ENCODE peak calls at places on chromosomes 3 and 15, in eight cellular contexts. One of them, this sample, is unnamed.

GRCh38 chr15:58212909-58213526 is 74.8 kb downstream of the AQP9 start:
- DNase-seq in NB4: peak; percentile 52
- DNase-seq in activated T-helper 1 cell treated with Interleukin-2 at 50 U/mL for 16 hours: no peak
- DNase-seq in HuH-7.5: no peak
- DNase-seq in mucosa of gallbladder: no peak
- DNase-seq in MG63: no peak
- DNase-seq in caudate nucleus: no peak
- DNase-seq in AG08396: peak; percentile 32
- DNase-seq in this sample: no peak

GRCh38 chr3:72797773-72798543 is 50.3 kb downstream of the SHQ1 start:
- DNase-seq in AG08396: peak; percentile 12
- DNase-seq in HuH-7.5: no peak
- DNase-seq in mucosa of gallbladder: no peak
- DNase-seq in activated T-helper 1 cell treated with Interleukin-2 at 50 U/mL for 16 hours: no peak
- DNase-seq in NB4: no peak
- DNase-seq in MG63: no peak
- DNase-seq in caudate nucleus: no peak
- DNase-seq in this sample: no peak

GRCh38 chr3:127158614-127159221 is 34.2 kb upstream of the PRR23E start:
- DNase-seq in mucosa of gallbladder: no peak
- DNase-seq in caudate nucleus: no peak
- DNase-seq in MG63: peak; percentile 43
- DNase-seq in HuH-7.5: peak; percentile 47
- DNase-seq in activated T-helper 1 cell treated with Interleukin-2 at 50 U/mL for 16 hours: no peak
- DNase-seq in NB4: peak; percentile 27
- DNase-seq in AG08396: peak; percentile 61
- DNase-seq in this sample: no peak

GRCh38 chr3:150875548-150875947 is 29.7 kb downstream of the MINDY4B start:
- DNase-seq in MG63: no peak
- DNase-seq in mucosa of gallbladder: no peak
- DNase-seq in HuH-7.5: no peak
- DNase-seq in NB4: no peak
- DNase-seq in activated T-helper 1 cell treated with Interleukin-2 at 50 U/mL for 16 hours: no peak
- DNase-seq in AG08396: no peak
- DNase-seq in caudate nucleus: no peak
- DNase-seq in this sample: no peak

GRCh38 chr3:119643094-119643493 is 17.3 kb downstream of the POPDC2 start:
- DNase-seq in caudate nucleus: no peak
- DNase-seq in AG08396: peak; percentile 40
- DNase-seq in activated T-helper 1 cell treated with Interleukin-2 at 50 U/mL for 16 hours: no peak
- DNase-seq in MG63: no peak
- DNase-seq in NB4: no peak
- DNase-seq in mucosa of gallbladder: no peak
- DNase-seq in HuH-7.5: no peak
- DNase-seq in this sample: no peak

GRCh38 chr3:102206506-102207145 is 228.2 kb upstream of the ZPLD1 start:
- DNase-seq in MG63: peak; percentile 77
- DNase-seq in caudate nucleus: no peak
- DNase-seq in activated T-helper 1 cell treated with Interleukin-2 at 50 U/mL for 16 hours: no peak
- DNase-seq in HuH-7.5: no peak
- DNase-seq in AG08396: peak; percentile 19
- DNase-seq in NB4: no peak
- DNase-seq in mucosa of gallbladder: peak; percentile 67
- DNase-seq in this sample: no peak

GRCh38 chr3:171688593-171688992 is 121.7 kb downstream of the PLD1 start:
- DNase-seq in mucosa of gallbladder: no peak
- DNase-seq in NB4: no peak
- DNase-seq in AG08396: no peak
- DNase-seq in HuH-7.5: no peak
- DNase-seq in activated T-helper 1 cell treated with Interleukin-2 at 50 U/mL for 16 hours: no peak
- DNase-seq in MG63: no peak
- DNase-seq in caudate nucleus: no peak
- DNase-seq in this sample: no peak

GRCh38 chr3:10780922-10781321 is 35.1 kb upstream of the SLC6A11 start:
- DNase-seq in activated T-helper 1 cell treated with Interleukin-2 at 50 U/mL for 16 hours: no peak
- DNase-seq in caudate nucleus: no peak
- DNase-seq in MG63: no peak
- DNase-seq in mucosa of gallbladder: no peak
- DNase-seq in HuH-7.5: no peak
- DNase-seq in NB4: no peak
- DNase-seq in AG08396: no peak
- DNase-seq in this sample: no peak

GRCh38 chr3:116112686-116113085 is 332.6 kb downstream of the LSAMP start:
- DNase-seq in NB4: no peak
- DNase-seq in activated T-helper 1 cell treated with Interleukin-2 at 50 U/mL for 16 hours: no peak
- DNase-seq in AG08396: no peak
- DNase-seq in HuH-7.5: no peak
- DNase-seq in MG63: no peak
- DNase-seq in mucosa of gallbladder: no peak
- DNase-seq in caudate nucleus: no peak
- DNase-seq in this sample: no peak

GRCh38 chr15:101250331-101250730 is 1.5 kb downstream of the CHSY1 start:
- DNase-seq in caudate nucleus: no peak
- DNase-seq in MG63: no peak
- DNase-seq in activated T-helper 1 cell treated with Interleukin-2 at 50 U/mL for 16 hours: no peak
- DNase-seq in HuH-7.5: no peak
- DNase-seq in mucosa of gallbladder: no peak
- DNase-seq in AG08396: peak; percentile 70
- DNase-seq in NB4: peak; percentile 51
- DNase-seq in this sample: no peak

GRCh38 chr3:249587-250262 is 53.2 kb downstream of the CHL1 start:
- DNase-seq in activated T-helper 1 cell treated with Interleukin-2 at 50 U/mL for 16 hours: no peak
- DNase-seq in MG63: no peak
- DNase-seq in mucosa of gallbladder: no peak
- DNase-seq in AG08396: no peak
- DNase-seq in HuH-7.5: no peak
- DNase-seq in NB4: no peak
- DNase-seq in caudate nucleus: no peak
- DNase-seq in this sample: no peak

GRCh38 chr3:38039101-38039898 is at the start of gene DLEC1:
- DNase-seq in HuH-7.5: no peak
- DNase-seq in AG08396: no peak
- DNase-seq in MG63: no peak
- DNase-seq in caudate nucleus: no peak
- DNase-seq in activated T-helper 1 cell treated with Interleukin-2 at 50 U/mL for 16 hours: peak; percentile 75
- DNase-seq in NB4: peak; percentile 73
- DNase-seq in mucosa of gallbladder: peak; percentile 79
- DNase-seq in this sample: peak; percentile 59

GRCh38 chr15:27707216-27707710 is 391.9 kb downstream of the OCA2 start:
- DNase-seq in NB4: no peak
- DNase-seq in activated T-helper 1 cell treated with Interleukin-2 at 50 U/mL for 16 hours: no peak
- DNase-seq in HuH-7.5: no peak
- DNase-seq in AG08396: no peak
- DNase-seq in mucosa of gallbladder: no peak
- DNase-seq in MG63: no peak
- DNase-seq in caudate nucleus: no peak
- DNase-seq in this sample: no peak

GRCh38 chr3:42502429-42503250 is at the start of gene VIPR1:
- DNase-seq in AG08396: peak; percentile 49
- DNase-seq in NB4: peak; percentile 61
- DNase-seq in MG63: peak; percentile 39
- DNase-seq in mucosa of gallbladder: peak; percentile 91
- DNase-seq in HuH-7.5: peak; percentile 84
- DNase-seq in activated T-helper 1 cell treated with Interleukin-2 at 50 U/mL for 16 hours: peak; percentile 92
- DNase-seq in caudate nucleus: no peak
- DNase-seq in this sample: peak; percentile 79

GRCh38 chr15:42129364-42129763 is 27.1 kb downstream of the PLA2G4F start:
- DNase-seq in caudate nucleus: no peak
- DNase-seq in MG63: no peak
- DNase-seq in mucosa of gallbladder: no peak
- DNase-seq in activated T-helper 1 cell treated with Interleukin-2 at 50 U/mL for 16 hours: no peak
- DNase-seq in HuH-7.5: no peak
- DNase-seq in AG08396: no peak
- DNase-seq in NB4: no peak
- DNase-seq in this sample: no peak

GRCh38 chr15:69164807-69165636 is 4.6 kb downstream of the GLCE start:
- DNase-seq in caudate nucleus: no peak
- DNase-seq in HuH-7.5: no peak
- DNase-seq in NB4: no peak
- DNase-seq in MG63: no peak
- DNase-seq in activated T-helper 1 cell treated with Interleukin-2 at 50 U/mL for 16 hours: no peak
- DNase-seq in AG08396: no peak
- DNase-seq in mucosa of gallbladder: no peak
- DNase-seq in this sample: no peak

GRCh38 chr3:81622395-81622794 is 139.1 kb downstream of the GBE1 start:
- DNase-seq in NB4: no peak
- DNase-seq in HuH-7.5: no peak
- DNase-seq in AG08396: peak; percentile 8
- DNase-seq in MG63: no peak
- DNase-seq in caudate nucleus: no peak
- DNase-seq in mucosa of gallbladder: no peak
- DNase-seq in activated T-helper 1 cell treated with Interleukin-2 at 50 U/mL for 16 hours: no peak
- DNase-seq in this sample: no peak

GRCh38 chr15:73885954-73886700 is 12.8 kb downstream of the TBC1D21 start:
- DNase-seq in mucosa of gallbladder: no peak
- DNase-seq in AG08396: no peak
- DNase-seq in HuH-7.5: no peak
- DNase-seq in NB4: no peak
- DNase-seq in MG63: no peak
- DNase-seq in caudate nucleus: no peak
- DNase-seq in activated T-helper 1 cell treated with Interleukin-2 at 50 U/mL for 16 hours: no peak
- DNase-seq in this sample: no peak

GRCh38 chr3:126539558-126540250 is 15.7 kb downstream of the CHST13 start:
- DNase-seq in activated T-helper 1 cell treated with Interleukin-2 at 50 U/mL for 16 hours: no peak
- DNase-seq in NB4: no peak
- DNase-seq in HuH-7.5: no peak
- DNase-seq in AG08396: no peak
- DNase-seq in MG63: no peak
- DNase-seq in mucosa of gallbladder: no peak
- DNase-seq in caudate nucleus: no peak
- DNase-seq in this sample: no peak

GRCh38 chr15:45306105-45306504 is 54.1 kb downstream of the SLC28A2 start:
- DNase-seq in activated T-helper 1 cell treated with Interleukin-2 at 50 U/mL for 16 hours: no peak
- DNase-seq in HuH-7.5: no peak
- DNase-seq in mucosa of gallbladder: no peak
- DNase-seq in AG08396: no peak
- DNase-seq in caudate nucleus: no peak
- DNase-seq in NB4: no peak
- DNase-seq in MG63: no peak
- DNase-seq in this sample: no peak

GRCh38 chr3:71503525-71504249 is 79.8 kb downstream of the FOXP1 start:
- DNase-seq in mucosa of gallbladder: no peak
- DNase-seq in AG08396: peak; percentile 39
- DNase-seq in HuH-7.5: no peak
- DNase-seq in caudate nucleus: no peak
- DNase-seq in MG63: peak; percentile 54
- DNase-seq in NB4: no peak
- DNase-seq in activated T-helper 1 cell treated with Interleukin-2 at 50 U/mL for 16 hours: no peak
- DNase-seq in this sample: no peak

GRCh38 chr15:25740438-25741252 is 122.5 kb downstream of the ATP10A start:
- DNase-seq in AG08396: no peak
- DNase-seq in MG63: no peak
- DNase-seq in HuH-7.5: no peak
- DNase-seq in caudate nucleus: no peak
- DNase-seq in NB4: no peak
- DNase-seq in mucosa of gallbladder: no peak
- DNase-seq in activated T-helper 1 cell treated with Interleukin-2 at 50 U/mL for 16 hours: no peak
- DNase-seq in this sample: no peak

GRCh38 chr3:31170932-31171670 is 276.6 kb upstream of the GADL1 start:
- DNase-seq in NB4: peak; percentile 15
- DNase-seq in mucosa of gallbladder: no peak
- DNase-seq in HuH-7.5: no peak
- DNase-seq in caudate nucleus: no peak
- DNase-seq in AG08396: peak; percentile 63
- DNase-seq in activated T-helper 1 cell treated with Interleukin-2 at 50 U/mL for 16 hours: no peak
- DNase-seq in MG63: no peak
- DNase-seq in this sample: no peak

GRCh38 chr3:46215810-46216414 is 7.8 kb upstream of the CCR1 start:
- DNase-seq in activated T-helper 1 cell treated with Interleukin-2 at 50 U/mL for 16 hours: no peak
- DNase-seq in mucosa of gallbladder: no peak
- DNase-seq in MG63: peak; percentile 62
- DNase-seq in NB4: no peak
- DNase-seq in AG08396: peak; percentile 36
- DNase-seq in caudate nucleus: no peak
- DNase-seq in HuH-7.5: no peak
- DNase-seq in this sample: no peak

GRCh38 chr3:44476181-44476599 is 1.3 kb downstream of the ZNF445 start:
- DNase-seq in AG08396: peak; percentile 33
- DNase-seq in mucosa of gallbladder: no peak
- DNase-seq in NB4: peak; percentile 47
- DNase-seq in activated T-helper 1 cell treated with Interleukin-2 at 50 U/mL for 16 hours: no peak
- DNase-seq in MG63: no peak
- DNase-seq in caudate nucleus: no peak
- DNase-seq in HuH-7.5: no peak
- DNase-seq in this sample: no peak

GRCh38 chr3:123503200-123503599 is 54.3 kb upstream of the ADCY5 start:
- DNase-seq in AG08396: no peak
- DNase-seq in mucosa of gallbladder: no peak
- DNase-seq in caudate nucleus: no peak
- DNase-seq in activated T-helper 1 cell treated with Interleukin-2 at 50 U/mL for 16 hours: no peak
- DNase-seq in HuH-7.5: no peak
- DNase-seq in MG63: no peak
- DNase-seq in NB4: no peak
- DNase-seq in this sample: no peak

GRCh38 chr3:23629181-23629893 is 176.4 kb upstream of the UBE2E1 start:
- DNase-seq in HuH-7.5: no peak
- DNase-seq in MG63: peak; percentile 40
- DNase-seq in AG08396: no peak
- DNase-seq in activated T-helper 1 cell treated with Interleukin-2 at 50 U/mL for 16 hours: no peak
- DNase-seq in caudate nucleus: no peak
- DNase-seq in mucosa of gallbladder: no peak
- DNase-seq in NB4: no peak
- DNase-seq in this sample: no peak

GRCh38 chr3:190319660-190320059 is 2.6 kb downstream of the CLDN1 start:
- DNase-seq in NB4: no peak
- DNase-seq in mucosa of gallbladder: no peak
- DNase-seq in activated T-helper 1 cell treated with Interleukin-2 at 50 U/mL for 16 hours: no peak
- DNase-seq in HuH-7.5: no peak
- DNase-seq in AG08396: no peak
- DNase-seq in MG63: no peak
- DNase-seq in caudate nucleus: no peak
- DNase-seq in this sample: no peak

GRCh38 chr3:187720337-187720670 is 17.9 kb upstream of the RTP2 start:
- DNase-seq in NB4: no peak
- DNase-seq in activated T-helper 1 cell treated with Interleukin-2 at 50 U/mL for 16 hours: no peak
- DNase-seq in HuH-7.5: no peak
- DNase-seq in AG08396: no peak
- DNase-seq in MG63: no peak
- DNase-seq in mucosa of gallbladder: no peak
- DNase-seq in caudate nucleus: no peak
- DNase-seq in this sample: no peak

GRCh38 chr3:100637197-100637631 is 27.8 kb downstream of the ADGRG7 start:
- DNase-seq in caudate nucleus: no peak
- DNase-seq in mucosa of gallbladder: no peak
- DNase-seq in NB4: no peak
- DNase-seq in HuH-7.5: no peak
- DNase-seq in AG08396: no peak
- DNase-seq in MG63: no peak
- DNase-seq in activated T-helper 1 cell treated with Interleukin-2 at 50 U/mL for 16 hours: no peak
- DNase-seq in this sample: no peak

GRCh38 chr3:108008931-108009635 is 81.7 kb downstream of the CD47 start:
- DNase-seq in MG63: peak; percentile 91
- DNase-seq in HuH-7.5: no peak
- DNase-seq in AG08396: no peak
- DNase-seq in NB4: no peak
- DNase-seq in caudate nucleus: no peak
- DNase-seq in mucosa of gallbladder: no peak
- DNase-seq in activated T-helper 1 cell treated with Interleukin-2 at 50 U/mL for 16 hours: no peak
- DNase-seq in this sample: no peak

GRCh38 chr3:185084883-185085282 is 68.0 kb downstream of the C3orf70 start:
- DNase-seq in activated T-helper 1 cell treated with Interleukin-2 at 50 U/mL for 16 hours: no peak
- DNase-seq in caudate nucleus: no peak
- DNase-seq in HuH-7.5: no peak
- DNase-seq in mucosa of gallbladder: no peak
- DNase-seq in NB4: no peak
- DNase-seq in AG08396: peak; percentile 18
- DNase-seq in MG63: no peak
- DNase-seq in this sample: no peak

GRCh38 chr3:141663993-141664392 is 74.1 kb upstream of the RNF7 start:
- DNase-seq in caudate nucleus: no peak
- DNase-seq in AG08396: peak; percentile 69
- DNase-seq in NB4: no peak
- DNase-seq in HuH-7.5: no peak
- DNase-seq in activated T-helper 1 cell treated with Interleukin-2 at 50 U/mL for 16 hours: no peak
- DNase-seq in mucosa of gallbladder: no peak
- DNase-seq in MG63: peak; percentile 24
- DNase-seq in this sample: no peak

GRCh38 chr3:111045564-111045963 is 26.1 kb upstream of the NECTIN3 start:
- DNase-seq in AG08396: no peak
- DNase-seq in mucosa of gallbladder: no peak
- DNase-seq in caudate nucleus: no peak
- DNase-seq in HuH-7.5: no peak
- DNase-seq in NB4: no peak
- DNase-seq in activated T-helper 1 cell treated with Interleukin-2 at 50 U/mL for 16 hours: no peak
- DNase-seq in MG63: no peak
- DNase-seq in this sample: no peak